ENCODE peak calls at places on chromosomes 6 and 20, in ten cellular contexts. O is SK-N-MC; S is breast epithelium; V is CD8-positive, alpha-beta memory T cell; D is IMR-90; W is uterus; T is endothelial cell of umbilical vein; Q is effector memory CD4-positive, alpha-beta T cell; R is testis; L is hepatocyte. C is an unnamed sample.

GRCh38 chr6:21885532-21886089 is 292.1 kb downstream of the SOX4 start:
- DNase-seq in O (no peak), S (no peak), V (no peak), D (peak; percentile 85), W (peak; percentile 45), T (peak; percentile 93), Q (no peak), R (peak; percentile 18), L (peak; percentile 70), C (peak; percentile 96)

GRCh38 chr6:16762265-16762546 is 946 bp upstream of the ATXN1 start:
- DNase-seq in O (no peak), S (no peak), V (no peak), D (no peak), W (no peak), T (no peak), Q (no peak), R (no peak), L (no peak), C (peak; percentile 6)

GRCh38 chr6:166454692-166455515 is 72.2 kb upstream of the MPC1 start:
- DNase-seq in O (no peak), S (no peak), V (no peak), D (no peak), W (no peak), T (no peak), Q (no peak), R (no peak), L (no peak), C (no peak)

GRCh38 chr20:17637413-17637780 is 44.6 kb downstream of the RRBP1 start:
- DNase-seq in O (no peak), S (no peak), V (no peak), D (no peak), W (no peak), T (no peak), Q (no peak), R (no peak), L (no peak), C (no peak)

GRCh38 chr20:61986762-61987321 is 78.8 kb downstream of the TAF4 start:
- DNase-seq in O (no peak), S (no peak), V (no peak), D (no peak), W (no peak), T (no peak), Q (no peak), R (no peak), L (no peak), C (no peak)

GRCh38 chr6:15893556-15894253 is 230.9 kb upstream of the DTNBP1 start:
- DNase-seq in O (peak; percentile 97), S (no peak), V (no peak), D (peak; percentile 27), W (no peak), T (peak; percentile 50), Q (no peak), R (no peak), L (peak; percentile 32), C (no peak)

GRCh38 chr20:43379239-43379917 is 78.3 kb upstream of the SRSF6 start:
- DNase-seq in O (no peak), S (no peak), V (no peak), D (peak; percentile 96), W (no peak), T (no peak), Q (no peak), R (no peak), L (peak; percentile 17), C (peak; percentile 92)

GRCh38 chr6:56417823-56418222 is 170.4 kb upstream of the COL21A1 start:
- DNase-seq in O (no peak), S (no peak), V (no peak), D (no peak), W (no peak), T (no peak), Q (no peak), R (no peak), L (no peak), C (no peak)

GRCh38 chr6:79301290-79301689 is 66.8 kb upstream of the HMGN3 start:
- DNase-seq in O (no peak), S (no peak), V (no peak), D (no peak), W (no peak), T (no peak), Q (no peak), R (no peak), L (peak; percentile 15), C (no peak)

GRCh38 chr20:19974621-19975435 is 42.3 kb upstream of the NAA20 start:
- DNase-seq in O (no peak), S (peak; percentile 79), V (no peak), D (peak; percentile 97), W (peak; percentile 91), T (peak; percentile 85), Q (no peak), R (peak; percentile 80), L (peak; percentile 85), C (peak; percentile 82)

DNA sequence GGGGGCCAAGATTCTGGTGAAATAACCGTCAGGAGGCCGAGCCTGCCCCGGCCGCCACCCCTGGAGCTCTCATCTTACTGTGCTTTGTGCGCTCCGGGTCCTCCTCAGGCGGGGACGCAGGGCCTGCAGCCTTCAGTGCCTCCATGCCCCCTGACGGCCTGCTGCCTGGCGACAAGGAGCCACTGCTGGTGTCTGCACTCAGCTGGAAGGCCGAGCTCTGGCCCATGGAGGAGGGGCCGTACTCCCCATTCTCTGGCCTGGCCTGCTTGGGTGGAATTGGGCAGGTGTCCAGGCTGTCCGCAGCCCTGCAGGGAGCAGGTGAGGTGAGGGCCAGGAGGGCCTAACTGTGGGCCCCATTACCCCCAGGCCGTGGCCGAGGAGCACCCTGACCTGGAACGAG is 5.3 kb downstream of the ZNF512B start:
- DNase-seq in O (no peak), S (no peak), V (peak; percentile 38), D (no peak), W (peak; percentile 20), T (no peak), Q (no peak), R (no peak), L (no peak), C (no peak)
- H3K9me3 ChIP-seq in O (no peaks in the 10 kb centered on the region), S (peaks cover 15% of the 10 kb centered on the region), V (no peaks in the 10 kb centered on the region), D (no peaks in the 10 kb centered on the region), W (no peaks in the 10 kb centered on the region), T (no peaks in the 10 kb centered on the region), Q (no peaks in the 10 kb centered on the region), R (no peaks in the 10 kb centered on the region), L (no peaks in the 10 kb centered on the region), C (no peaks in the 10 kb centered on the region)

GRCh38 chr6:11364971-11365397 is 132.5 kb upstream of the NEDD9 start:
- DNase-seq in O (no peak), S (no peak), V (no peak), D (no peak), W (peak; percentile 78), T (peak; percentile 90), Q (no peak), R (no peak), L (peak; percentile 51), C (no peak)

GRCh38 chr6:11363881-11364576 is 131.6 kb upstream of the NEDD9 start:
- DNase-seq in O (no peak), S (no peak), V (no peak), D (no peak), W (no peak), T (no peak), Q (peak; percentile 13), R (no peak), L (no peak), C (no peak)

GRCh38 chr6:11366183-11366933 is 133.9 kb upstream of the NEDD9 start:
- DNase-seq in O (no peak), S (no peak), V (peak; percentile 63), D (no peak), W (no peak), T (peak; percentile 11), Q (peak; percentile 27), R (no peak), L (no peak), C (no peak)

GRCh38 chr6:11358904-11359840 is 126.7 kb upstream of the NEDD9 start:
- DNase-seq in O (no peak), S (no peak), V (no peak), D (no peak), W (peak; percentile 36), T (no peak), Q (no peak), R (no peak), L (peak; percentile 34), C (no peak)

DNA sequence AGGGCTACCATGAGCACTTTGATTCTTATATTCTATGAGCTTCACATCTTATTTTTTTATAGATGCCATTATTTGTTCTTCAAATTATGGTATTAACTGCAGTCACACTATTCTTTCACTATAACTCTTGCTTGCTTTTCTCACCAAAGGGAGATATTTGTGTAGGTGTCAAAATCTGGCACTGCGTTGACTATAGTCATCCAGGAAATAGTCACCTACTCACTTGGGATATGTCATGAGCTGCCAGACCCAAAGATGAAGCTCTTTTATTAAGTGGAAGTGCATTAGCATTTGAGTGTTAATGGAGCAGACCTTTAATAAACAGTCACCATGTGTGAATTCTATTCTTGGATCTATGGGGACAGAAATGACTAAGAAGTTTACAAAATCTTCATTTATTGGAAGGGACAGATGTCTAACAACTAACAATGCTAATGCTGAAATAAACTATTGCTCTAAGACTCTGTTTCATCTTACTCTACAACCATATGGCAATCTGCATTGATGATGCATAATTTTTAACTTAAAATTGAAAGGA is 130.1 kb upstream of the NEDD9 start:
- DNase-seq in O (no peak), S (no peak), V (no peak), D (no peak), W (no peak), T (no peak), Q (no peak), R (no peak), L (no peak), C (no peak)
- H3K9me3 ChIP-seq in O (no peaks in the 10 kb centered on the region), S (no peaks in the 10 kb centered on the region), V (no peaks in the 10 kb centered on the region), D (no peaks in the 10 kb centered on the region), W (no peaks in the 10 kb centered on the region), T (no peaks in the 10 kb centered on the region), Q (no peaks in the 10 kb centered on the region), R (no peaks in the 10 kb centered on the region), L (no peaks in the 10 kb centered on the region), C (no peaks in the 10 kb centered on the region)

GRCh38 chr20:16317445-16318362 is 255.5 kb downstream of the KIF16B start:
- DNase-seq in O (no peak), S (no peak), V (no peak), D (no peak), W (no peak), T (no peak), Q (no peak), R (no peak), L (no peak), C (no peak)
- H3K9me3 ChIP-seq in O (no peaks in the 10 kb centered on the region), S (no peaks in the 10 kb centered on the region), V (no peaks in the 10 kb centered on the region), D (no peaks in the 10 kb centered on the region), W (no peaks in the 10 kb centered on the region), T (no peaks in the 10 kb centered on the region), Q (no peaks in the 10 kb centered on the region), R (no peaks in the 10 kb centered on the region), L (no peaks in the 10 kb centered on the region), C (no peaks in the 10 kb centered on the region)

DNA sequence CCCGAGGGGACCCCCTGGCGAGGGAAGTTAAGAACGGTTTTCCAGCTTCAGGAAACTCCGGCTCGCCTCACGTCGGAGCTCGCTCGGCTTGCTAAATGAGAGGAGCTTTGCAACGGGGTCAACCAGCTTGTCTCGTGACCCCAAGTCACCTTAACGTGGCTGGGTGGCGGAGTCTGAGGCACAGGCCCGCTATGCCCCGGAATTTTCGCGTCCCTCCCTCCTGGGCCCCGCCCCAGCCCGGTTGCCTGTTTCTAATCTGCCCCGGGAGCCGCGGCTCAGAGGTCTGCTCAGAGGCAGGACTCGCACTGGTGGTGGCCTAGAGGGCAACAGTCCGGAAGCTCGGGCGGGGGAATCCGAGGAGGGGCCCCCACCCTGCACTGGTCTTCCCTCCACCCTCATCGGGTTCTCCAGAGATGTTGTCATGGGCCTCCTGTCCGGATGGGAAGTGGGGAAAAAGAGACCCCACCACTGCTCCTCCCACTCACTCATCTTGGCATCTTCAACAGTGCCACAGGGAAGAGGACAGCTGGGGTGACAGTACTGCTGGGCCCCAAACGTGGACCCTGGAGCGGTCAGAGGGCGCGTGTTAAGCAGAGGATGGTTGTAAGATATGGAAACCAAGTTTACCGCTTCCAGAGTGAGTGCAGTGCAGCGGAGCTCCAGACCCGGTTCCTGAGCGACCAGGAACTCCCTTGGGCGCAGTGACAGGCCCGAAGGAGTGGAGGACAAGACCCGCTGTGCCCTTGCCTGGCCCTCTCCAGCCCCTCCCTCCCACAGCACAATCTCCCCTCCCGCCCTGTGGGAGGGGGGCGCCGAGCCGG is 3.4 kb downstream of the NR2E1 start:
- DNase-seq in O (no peak), S (no peak), V (no peak), D (no peak), W (no peak), T (no peak), Q (no peak), R (no peak), L (no peak), C (no peak)
- H3K9me3 ChIP-seq in O (no peaks in the 10 kb centered on the region), S (no peaks in the 10 kb centered on the region), V (no peaks in the 10 kb centered on the region), D (peaks cover 10% of the 10 kb centered on the region), W (no peaks in the 10 kb centered on the region), T (no peaks in the 10 kb centered on the region), Q (no peaks in the 10 kb centered on the region), R (no peaks in the 10 kb centered on the region), L (no peaks in the 10 kb centered on the region), C (no peaks in the 10 kb centered on the region)

C was measured in MG63.